ENCODE peak calls at places on chromosomes 1 and 21, in five cellular contexts. I, H, A, W and K are unnamed samples.

GRCh38 chr1:111538343-111539035 is 35.1 kb upstream of the ADORA3 start:
- DNase-seq in I (no peak), H (no peak), A (no peak), W (peak; percentile 63), K (peak; percentile 90)

GRCh38 chr1:173861731-173862145 is 6.1 kb downstream of the GAS5 start:
- DNase-seq in I (no peak), H (no peak), A (no peak), W (no peak), K (no peak)

GRCh38 chr1:180151508-180151907 is 3.2 kb upstream of the QSOX1 start:
- DNase-seq in I (no peak), H (no peak), A (peak; percentile 36), W (peak; percentile 84), K (peak; percentile 89)

GRCh38 chr1:15956150-15956549 is 19.8 kb downstream of the ZBTB17 start:
- DNase-seq in I (peak; percentile 49), H (no peak), A (no peak), W (peak; percentile 62), K (peak; percentile 35)

GRCh38 chr1:108704501-108704900 is 8.2 kb upstream of the FNDC7 start:
- DNase-seq in I (no peak), H (no peak), A (peak; percentile 36), W (peak; percentile 73), K (peak; percentile 86)

GRCh38 chr1:153852170-153852569 is 70.6 kb downstream of the GATAD2B start:
- DNase-seq in I (no peak), H (no peak), A (no peak), W (no peak), K (no peak)

GRCh38 chr1:222104661-222105392 is 362.9 kb upstream of the DUSP10 start:
- DNase-seq in I (no peak), H (no peak), A (no peak), W (no peak), K (no peak)

GRCh38 chr1:111747282-111747734 is 8.1 kb upstream of the INKA2 start:
- DNase-seq in I (peak; percentile 54), H (peak; percentile 30), A (peak; percentile 83), W (peak; percentile 36), K (peak; percentile 90)

GRCh38 chr1:36540056-36540455 is 57.3 kb upstream of the CSF3R start:
- DNase-seq in I (no peak), H (no peak), A (no peak), W (no peak), K (no peak)

GRCh38 chr1:214123061-214123784 is 135.4 kb downstream of the PROX1 start:
- DNase-seq in I (peak; percentile 82), H (no peak), A (peak; percentile 72), W (peak; percentile 55), K (peak; percentile 76)

DNA sequence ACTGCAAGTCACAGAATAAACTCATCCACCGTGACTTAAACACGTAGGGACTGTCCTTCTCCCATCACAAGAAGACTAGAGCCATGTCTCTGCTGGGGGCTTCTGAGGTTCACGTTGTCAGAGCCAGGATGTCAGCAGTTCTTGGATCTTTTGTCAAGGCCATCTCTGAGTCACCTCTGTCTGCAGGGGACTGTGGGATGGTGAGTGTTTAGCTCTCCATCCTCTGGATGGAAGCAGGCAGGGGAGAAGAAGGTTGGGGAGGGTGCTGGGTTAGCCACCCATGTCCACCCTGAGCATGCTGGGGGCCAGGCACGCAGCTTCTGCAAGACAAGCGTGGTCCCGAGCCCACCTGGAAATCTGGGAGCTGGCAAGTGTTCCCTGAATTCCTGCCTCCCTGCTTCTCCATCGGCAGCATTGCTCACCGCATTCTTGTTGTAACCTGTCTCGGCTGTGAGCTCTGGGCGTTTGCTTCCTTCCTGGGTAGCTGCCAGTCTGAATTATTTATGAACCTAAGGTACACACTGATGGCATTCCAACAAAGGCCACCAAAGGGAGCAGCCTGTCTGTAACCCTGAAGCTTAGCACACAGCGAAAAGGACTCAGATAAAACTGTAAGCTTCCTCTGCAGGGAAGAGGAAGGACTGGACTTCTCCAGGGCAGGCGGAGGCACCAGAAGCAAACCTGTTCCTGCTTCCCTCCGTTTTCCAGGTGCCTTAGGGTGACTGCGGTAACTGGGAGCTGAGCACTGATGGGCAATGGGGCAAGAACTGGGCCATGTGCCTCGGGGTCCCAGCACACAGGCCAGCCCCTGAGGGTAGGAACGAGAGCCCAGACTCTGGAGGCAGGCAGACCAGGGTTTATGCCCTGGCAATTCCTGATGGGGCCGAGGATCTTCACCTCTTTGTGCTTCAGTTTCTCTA is 88.6 kb downstream of the RIPK4 start:
- DNase-seq in I (peak; percentile 30), H (no peak), A (peak; percentile 94), W (peak; percentile 66), K (no peak)
- TF ChIP-seq CTCF in I (no peak), H (no peak), A (no peak), W (no peak), K (no peak)

GRCh38 chr1:981955-982558 is at the start of gene PERM1:
- DNase-seq in I (no peak), H (no peak), A (no peak), W (no peak), K (no peak)

GRCh38 chr1:982765-983436 is 1.0 kb upstream of the PERM1 start:
- DNase-seq in I (no peak), H (no peak), A (no peak), W (no peak), K (no peak)

GRCh38 chr1:983736-984475 is 2.0 kb upstream of the PERM1 start:
- DNase-seq in I (peak; percentile 61), H (peak; percentile 50), A (no peak), W (no peak), K (no peak)

GRCh38 chr1:985126-985525 is 3.2 kb upstream of the PERM1 start:
- DNase-seq in I (no peak), H (no peak), A (no peak), W (no peak), K (no peak)

GRCh38 chr1:984476-984814 is 2.6 kb upstream of the PERM1 start:
- DNase-seq in I (no peak), H (no peak), A (no peak), W (no peak), K (no peak)
- H3K4me3 ChIP-seq in I (peak overlapping the region; percentile 13), H (no peak overlapping the region), A (peak overlapping the region; percentile 12), W (no peak overlapping the region), K (peak overlapping the region; percentile 26)

GRCh38 chr1:70331962-70332361 is 22.6 kb downstream of the ANKRD13C start:
- DNase-seq in I (no peak), H (no peak), A (no peak), W (peak; percentile 74), K (peak; percentile 31)
- TF ChIP-seq CTCF in I (no peak), H (no peak), A (no peak), W (no peak), K (no peak)

DNA sequence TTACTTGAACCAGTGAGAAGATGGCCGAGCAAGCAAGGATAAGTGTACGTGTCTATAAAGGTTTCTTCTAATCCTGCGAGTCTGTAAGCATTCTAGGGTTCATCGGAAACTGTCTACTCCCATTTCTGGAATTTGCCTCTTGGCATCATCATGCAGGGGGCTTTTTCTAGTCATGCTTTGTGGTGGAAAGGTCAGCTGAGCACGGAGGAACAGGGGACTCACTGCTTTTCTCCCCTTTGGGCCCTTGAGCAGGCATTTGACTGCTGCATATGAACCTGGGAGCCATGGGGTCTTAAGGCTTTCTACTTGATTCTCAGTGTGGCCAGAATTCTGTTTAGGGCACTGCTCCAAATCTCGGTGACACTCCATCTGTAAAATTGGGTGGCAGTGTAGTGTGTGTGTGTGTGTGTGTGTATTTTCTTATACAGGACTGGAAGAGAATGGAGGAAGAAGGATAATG is 162.1 kb downstream of the PBX1 start:
- DNase-seq in I (no peak), H (no peak), A (no peak), W (no peak), K (no peak)
- H3K4me3 ChIP-seq in I (no peak overlapping the region), H (no peak overlapping the region), A (no peak overlapping the region), W (no peak overlapping the region), K (no peak overlapping the region)

DNA sequence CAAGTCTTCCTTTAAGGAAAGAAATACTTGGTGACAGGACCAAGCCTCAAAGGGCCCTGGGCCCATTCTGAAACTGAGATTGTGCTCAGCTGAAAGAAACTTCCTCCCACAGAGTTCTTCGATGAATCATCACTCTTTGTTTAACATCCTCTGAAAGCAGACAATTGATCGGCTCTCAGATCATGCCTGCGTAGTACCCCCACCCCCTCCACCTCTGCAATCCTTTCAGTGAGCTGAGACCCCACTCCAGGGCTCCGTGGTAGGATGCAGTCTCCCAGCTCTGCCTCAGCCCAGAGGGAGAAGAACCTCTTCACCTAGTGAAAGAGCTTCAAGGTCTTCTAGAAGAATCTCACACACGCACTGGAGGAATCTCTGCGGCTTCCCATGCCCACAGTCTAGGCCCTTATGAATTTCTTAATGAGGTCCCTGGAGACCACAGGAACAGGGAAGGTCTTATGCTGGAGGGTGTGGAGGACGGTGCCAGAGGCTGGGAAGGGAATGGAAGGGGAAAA is 104.9 kb upstream of the SOD1 start:
- DNase-seq in I (no peak), H (no peak), A (no peak), W (peak; percentile 82), K (peak; percentile 48)
- TF ChIP-seq CTCF in I (no peak), H (no peak), A (no peak), W (no peak), K (no peak)